ENCODE peak calls at places on chromosomes 5 and 9, in nine cellular contexts. One of them, this sample, is unnamed.

GRCh38 chr9:96163141-96163540 is 138.8 kb downstream of the HSD17B3 start:
- DNase-seq in CD4-positive, CD25-positive, alpha-beta regulatory T cell: no peak
- DNase-seq in tibial nerve: no peak
- DNase-seq in upper lobe of left lung: no peak
- DNase-seq in hepatocyte: no peak
- DNase-seq in HCT116: no peak
- DNase-seq in cardiac fibroblast: no peak
- DNase-seq in CD8-positive, alpha-beta T cell: no peak
- DNase-seq in skeletal muscle cell: no peak
- DNase-seq in this sample: no peak

GRCh38 chr9:21543187-21543586 is 61.1 kb upstream of the IFNE start:
- DNase-seq in CD4-positive, CD25-positive, alpha-beta regulatory T cell: no peak
- DNase-seq in tibial nerve: no peak
- DNase-seq in upper lobe of left lung: no peak
- DNase-seq in hepatocyte: no peak
- DNase-seq in HCT116: no peak
- DNase-seq in cardiac fibroblast: no peak
- DNase-seq in CD8-positive, alpha-beta T cell: no peak
- DNase-seq in skeletal muscle cell: no peak
- DNase-seq in this sample: no peak

GRCh38 chr5:168679515-168679920 is 100.3 kb upstream of the PANK3 start:
- DNase-seq in CD4-positive, CD25-positive, alpha-beta regulatory T cell: peak
- DNase-seq in tibial nerve: peak
- DNase-seq in upper lobe of left lung: no peak
- DNase-seq in hepatocyte: peak
- DNase-seq in HCT116: peak
- DNase-seq in cardiac fibroblast: peak
- DNase-seq in CD8-positive, alpha-beta T cell: peak
- DNase-seq in skeletal muscle cell: no peak
- DNase-seq in this sample: peak

GRCh38 chr5:45779874-45780671 is 83.9 kb upstream of the HCN1 start:
- DNase-seq in CD4-positive, CD25-positive, alpha-beta regulatory T cell: no peak
- DNase-seq in tibial nerve: no peak
- DNase-seq in upper lobe of left lung: no peak
- DNase-seq in hepatocyte: no peak
- DNase-seq in HCT116: no peak
- DNase-seq in cardiac fibroblast: no peak
- DNase-seq in CD8-positive, alpha-beta T cell: no peak
- DNase-seq in skeletal muscle cell: no peak
- DNase-seq in this sample: no peak

GRCh38 chr5:93596676-93597441 is 13.8 kb downstream of the NR2F1 start:
- DNase-seq in CD4-positive, CD25-positive, alpha-beta regulatory T cell: no peak
- DNase-seq in tibial nerve: no peak
- DNase-seq in upper lobe of left lung: peak
- DNase-seq in hepatocyte: no peak
- DNase-seq in HCT116: peak
- DNase-seq in cardiac fibroblast: no peak
- DNase-seq in CD8-positive, alpha-beta T cell: no peak
- DNase-seq in skeletal muscle cell: no peak
- DNase-seq in this sample: no peak

GRCh38 chr5:120386981-120387380 is 77.1 kb upstream of the PRR16 start:
- DNase-seq in CD4-positive, CD25-positive, alpha-beta regulatory T cell: no peak
- DNase-seq in tibial nerve: no peak
- DNase-seq in upper lobe of left lung: no peak
- DNase-seq in hepatocyte: no peak
- DNase-seq in HCT116: no peak
- DNase-seq in cardiac fibroblast: no peak
- DNase-seq in CD8-positive, alpha-beta T cell: no peak
- DNase-seq in skeletal muscle cell: no peak
- DNase-seq in this sample: no peak

GRCh38 chr5:73918791-73919221 is 292.8 kb downstream of the ARHGEF28 start:
- DNase-seq in CD4-positive, CD25-positive, alpha-beta regulatory T cell: no peak
- DNase-seq in tibial nerve: no peak
- DNase-seq in upper lobe of left lung: no peak
- DNase-seq in hepatocyte: no peak
- DNase-seq in HCT116: no peak
- DNase-seq in cardiac fibroblast: peak
- DNase-seq in CD8-positive, alpha-beta T cell: no peak
- DNase-seq in skeletal muscle cell: no peak
- DNase-seq in this sample: no peak

GRCh38 chr5:67100301-67100700 is 96.3 kb downstream of the CD180 start:
- DNase-seq in CD4-positive, CD25-positive, alpha-beta regulatory T cell: no peak
- DNase-seq in tibial nerve: no peak
- DNase-seq in upper lobe of left lung: peak
- DNase-seq in hepatocyte: no peak
- DNase-seq in HCT116: no peak
- DNase-seq in cardiac fibroblast: no peak
- DNase-seq in CD8-positive, alpha-beta T cell: no peak
- DNase-seq in skeletal muscle cell: no peak
- DNase-seq in this sample: no peak

GRCh38 chr5:176320577-176320976 is 41.0 kb downstream of the KIAA1191 start:
- DNase-seq in CD4-positive, CD25-positive, alpha-beta regulatory T cell: no peak
- DNase-seq in tibial nerve: no peak
- DNase-seq in upper lobe of left lung: no peak
- DNase-seq in hepatocyte: no peak
- DNase-seq in HCT116: no peak
- DNase-seq in cardiac fibroblast: no peak
- DNase-seq in CD8-positive, alpha-beta T cell: no peak
- DNase-seq in skeletal muscle cell: no peak
- DNase-seq in this sample: no peak

GRCh38 chr9:76377791-76378190 is 16.4 kb downstream of the RFK start:
- DNase-seq in CD4-positive, CD25-positive, alpha-beta regulatory T cell: no peak
- DNase-seq in tibial nerve: no peak
- DNase-seq in upper lobe of left lung: no peak
- DNase-seq in hepatocyte: no peak
- DNase-seq in HCT116: no peak
- DNase-seq in cardiac fibroblast: no peak
- DNase-seq in CD8-positive, alpha-beta T cell: no peak
- DNase-seq in skeletal muscle cell: no peak
- DNase-seq in this sample: no peak

GRCh38 chr5:67267522-67268232 is 71.1 kb upstream of the CD180 start:
- DNase-seq in CD4-positive, CD25-positive, alpha-beta regulatory T cell: no peak
- DNase-seq in tibial nerve: no peak
- DNase-seq in upper lobe of left lung: no peak
- DNase-seq in hepatocyte: no peak
- DNase-seq in HCT116: no peak
- DNase-seq in cardiac fibroblast: no peak
- DNase-seq in CD8-positive, alpha-beta T cell: no peak
- DNase-seq in skeletal muscle cell: no peak
- DNase-seq in this sample: no peak

GRCh38 chr5:5066276-5067186 is 73.6 kb upstream of the ADAMTS16 start:
- DNase-seq in CD4-positive, CD25-positive, alpha-beta regulatory T cell: no peak
- DNase-seq in tibial nerve: no peak
- DNase-seq in upper lobe of left lung: no peak
- DNase-seq in hepatocyte: no peak
- DNase-seq in HCT116: no peak
- DNase-seq in cardiac fibroblast: no peak
- DNase-seq in CD8-positive, alpha-beta T cell: no peak
- DNase-seq in skeletal muscle cell: no peak
- DNase-seq in this sample: no peak

GRCh38 chr5:151063590-151063989 is 17.2 kb downstream of the TNIP1 start:
- DNase-seq in CD4-positive, CD25-positive, alpha-beta regulatory T cell: no peak
- DNase-seq in tibial nerve: no peak
- DNase-seq in upper lobe of left lung: peak
- DNase-seq in hepatocyte: no peak
- DNase-seq in HCT116: no peak
- DNase-seq in cardiac fibroblast: peak
- DNase-seq in CD8-positive, alpha-beta T cell: no peak
- DNase-seq in skeletal muscle cell: no peak
- DNase-seq in this sample: no peak

GRCh38 chr9:72013188-72013877 is 47.1 kb downstream of the C9orf57 start:
- DNase-seq in CD4-positive, CD25-positive, alpha-beta regulatory T cell: no peak
- DNase-seq in tibial nerve: no peak
- DNase-seq in upper lobe of left lung: no peak
- DNase-seq in hepatocyte: no peak
- DNase-seq in HCT116: no peak
- DNase-seq in cardiac fibroblast: no peak
- DNase-seq in CD8-positive, alpha-beta T cell: no peak
- DNase-seq in skeletal muscle cell: no peak
- DNase-seq in this sample: peak

GRCh38 chr5:141567513-141568117 is 51.2 kb downstream of the DIAPH1 start:
- DNase-seq in CD4-positive, CD25-positive, alpha-beta regulatory T cell: no peak
- DNase-seq in tibial nerve: no peak
- DNase-seq in upper lobe of left lung: no peak
- DNase-seq in hepatocyte: peak
- DNase-seq in HCT116: no peak
- DNase-seq in cardiac fibroblast: peak
- DNase-seq in CD8-positive, alpha-beta T cell: no peak
- DNase-seq in skeletal muscle cell: no peak
- DNase-seq in this sample: no peak

GRCh38 chr9:3436629-3437028 is 89.2 kb downstream of the RFX3 start:
- DNase-seq in CD4-positive, CD25-positive, alpha-beta regulatory T cell: no peak
- DNase-seq in tibial nerve: no peak
- DNase-seq in upper lobe of left lung: no peak
- DNase-seq in hepatocyte: no peak
- DNase-seq in HCT116: no peak
- DNase-seq in cardiac fibroblast: peak
- DNase-seq in CD8-positive, alpha-beta T cell: no peak
- DNase-seq in skeletal muscle cell: peak
- DNase-seq in this sample: no peak

GRCh38 chr5:78630047-78630446 is 18.5 kb downstream of the LHFPL2 start:
- DNase-seq in CD4-positive, CD25-positive, alpha-beta regulatory T cell: no peak
- DNase-seq in tibial nerve: no peak
- DNase-seq in upper lobe of left lung: no peak
- DNase-seq in hepatocyte: no peak
- DNase-seq in HCT116: no peak
- DNase-seq in cardiac fibroblast: no peak
- DNase-seq in CD8-positive, alpha-beta T cell: no peak
- DNase-seq in skeletal muscle cell: no peak
- DNase-seq in this sample: no peak

GRCh38 chr5:56195016-56195415 is 38.1 kb downstream of the ANKRD55 start:
- DNase-seq in CD4-positive, CD25-positive, alpha-beta regulatory T cell: no peak
- DNase-seq in tibial nerve: no peak
- DNase-seq in upper lobe of left lung: no peak
- DNase-seq in hepatocyte: no peak
- DNase-seq in HCT116: no peak
- DNase-seq in cardiac fibroblast: no peak
- DNase-seq in CD8-positive, alpha-beta T cell: no peak
- DNase-seq in skeletal muscle cell: no peak
- DNase-seq in this sample: no peak

GRCh38 chr5:145579336-145579735 is 255.8 kb downstream of the PRELID2 start:
- DNase-seq in CD4-positive, CD25-positive, alpha-beta regulatory T cell: no peak
- DNase-seq in tibial nerve: no peak
- DNase-seq in upper lobe of left lung: no peak
- DNase-seq in hepatocyte: no peak
- DNase-seq in HCT116: no peak
- DNase-seq in cardiac fibroblast: no peak
- DNase-seq in CD8-positive, alpha-beta T cell: no peak
- DNase-seq in skeletal muscle cell: no peak
- DNase-seq in this sample: no peak

GRCh38 chr5:57412010-57412409 is 70.6 kb downstream of the ACTBL2 start:
- DNase-seq in CD4-positive, CD25-positive, alpha-beta regulatory T cell: no peak
- DNase-seq in tibial nerve: no peak
- DNase-seq in upper lobe of left lung: no peak
- DNase-seq in hepatocyte: peak
- DNase-seq in HCT116: no peak
- DNase-seq in cardiac fibroblast: peak
- DNase-seq in CD8-positive, alpha-beta T cell: no peak
- DNase-seq in skeletal muscle cell: peak
- DNase-seq in this sample: no peak

GRCh38 chr5:173200356-173200755 is 34.6 kb downstream of the NKX2-5 start:
- DNase-seq in CD4-positive, CD25-positive, alpha-beta regulatory T cell: no peak
- DNase-seq in tibial nerve: no peak
- DNase-seq in upper lobe of left lung: no peak
- DNase-seq in hepatocyte: no peak
- DNase-seq in HCT116: no peak
- DNase-seq in cardiac fibroblast: no peak
- DNase-seq in CD8-positive, alpha-beta T cell: no peak
- DNase-seq in skeletal muscle cell: no peak
- DNase-seq in this sample: no peak
- H3K4me3 ChIP-seq in CD4-positive, CD25-positive, alpha-beta regulatory T cell: no peak
- H3K4me3 ChIP-seq in tibial nerve: no peak
- H3K4me3 ChIP-seq in upper lobe of left lung: no peak
- H3K4me3 ChIP-seq in hepatocyte: no peak
- H3K4me3 ChIP-seq in HCT116: no peak
- H3K4me3 ChIP-seq in cardiac fibroblast: no peak
- H3K4me3 ChIP-seq in CD8-positive, alpha-beta T cell: no peak
- H3K4me3 ChIP-seq in skeletal muscle cell: no peak
- H3K4me3 ChIP-seq in this sample: no peak

GRCh38 chr9:128723352-128723865 is 518 bp downstream of the ZDHHC12 start:
- DNase-seq in CD4-positive, CD25-positive, alpha-beta regulatory T cell: no peak
- DNase-seq in tibial nerve: no peak
- DNase-seq in upper lobe of left lung: no peak
- DNase-seq in hepatocyte: no peak
- DNase-seq in HCT116: no peak
- DNase-seq in cardiac fibroblast: no peak
- DNase-seq in CD8-positive, alpha-beta T cell: no peak
- DNase-seq in skeletal muscle cell: no peak
- DNase-seq in this sample: no peak
- H3K4me3 ChIP-seq in CD4-positive, CD25-positive, alpha-beta regulatory T cell: peak
- H3K4me3 ChIP-seq in tibial nerve: peak
- H3K4me3 ChIP-seq in upper lobe of left lung: peak
- H3K4me3 ChIP-seq in hepatocyte: peak
- H3K4me3 ChIP-seq in HCT116: peak
- H3K4me3 ChIP-seq in cardiac fibroblast: peak
- H3K4me3 ChIP-seq in CD8-positive, alpha-beta T cell: peak
- H3K4me3 ChIP-seq in skeletal muscle cell: peak
- H3K4me3 ChIP-seq in this sample: peak

GRCh38 chr9:1980387-1980786 is 34.8 kb upstream of the SMARCA2 start:
- DNase-seq in CD4-positive, CD25-positive, alpha-beta regulatory T cell: no peak
- DNase-seq in tibial nerve: no peak
- DNase-seq in upper lobe of left lung: no peak
- DNase-seq in hepatocyte: no peak
- DNase-seq in HCT116: no peak
- DNase-seq in cardiac fibroblast: no peak
- DNase-seq in CD8-positive, alpha-beta T cell: no peak
- DNase-seq in skeletal muscle cell: no peak
- DNase-seq in this sample: no peak
- H3K4me3 ChIP-seq in CD4-positive, CD25-positive, alpha-beta regulatory T cell: no peak
- H3K4me3 ChIP-seq in tibial nerve: no peak
- H3K4me3 ChIP-seq in upper lobe of left lung: no peak
- H3K4me3 ChIP-seq in hepatocyte: no peak
- H3K4me3 ChIP-seq in HCT116: no peak
- H3K4me3 ChIP-seq in cardiac fibroblast: no peak
- H3K4me3 ChIP-seq in CD8-positive, alpha-beta T cell: no peak
- H3K4me3 ChIP-seq in skeletal muscle cell: no peak
- H3K4me3 ChIP-seq in this sample: no peak

DNA sequence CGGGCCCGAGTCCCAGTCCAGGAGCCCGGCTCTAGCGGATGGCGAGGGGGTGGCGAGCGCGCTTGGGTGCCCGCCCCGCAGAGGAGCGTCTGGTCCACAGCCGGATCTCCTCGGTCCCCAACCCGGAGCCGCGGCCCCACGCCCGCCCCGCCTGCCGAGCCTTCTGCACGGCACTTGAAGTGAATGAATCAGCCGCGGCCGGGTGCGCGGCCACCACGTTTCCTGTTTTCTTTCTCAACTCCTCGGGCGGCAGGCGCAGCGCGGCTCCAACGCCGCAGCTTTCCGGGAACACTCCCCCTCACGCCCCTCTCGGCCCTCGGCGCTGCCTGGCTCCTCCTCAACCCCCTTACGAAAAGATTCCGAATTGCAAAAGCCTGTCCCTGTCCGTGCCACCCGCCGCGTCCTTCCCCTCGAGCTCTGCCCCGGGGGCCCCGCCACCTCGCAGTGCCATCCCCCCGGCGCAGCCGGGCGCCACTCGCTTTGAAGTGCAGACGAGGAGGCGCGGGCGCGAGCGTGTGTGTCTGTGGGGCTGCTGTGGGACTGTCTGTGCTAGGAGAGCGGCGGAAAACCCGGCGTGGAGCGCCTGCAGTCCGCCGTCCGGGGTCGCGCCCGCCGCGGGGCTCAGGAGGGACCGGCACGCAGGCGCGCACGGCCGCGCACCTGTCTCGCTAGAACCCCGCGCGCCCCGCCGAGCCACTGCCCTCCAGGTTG is 456.6 kb downstream of the RAB3C start:
- DNase-seq in CD4-positive, CD25-positive, alpha-beta regulatory T cell: peak
- DNase-seq in tibial nerve: peak
- DNase-seq in upper lobe of left lung: peak
- DNase-seq in hepatocyte: peak
- DNase-seq in HCT116: no peak
- DNase-seq in cardiac fibroblast: peak
- DNase-seq in CD8-positive, alpha-beta T cell: peak
- DNase-seq in skeletal muscle cell: peak
- DNase-seq in this sample: peak
- H3K4me3 ChIP-seq in CD4-positive, CD25-positive, alpha-beta regulatory T cell: peak
- H3K4me3 ChIP-seq in tibial nerve: peak
- H3K4me3 ChIP-seq in upper lobe of left lung: peak
- H3K4me3 ChIP-seq in hepatocyte: peak
- H3K4me3 ChIP-seq in HCT116: peak
- H3K4me3 ChIP-seq in cardiac fibroblast: peak
- H3K4me3 ChIP-seq in CD8-positive, alpha-beta T cell: peak
- H3K4me3 ChIP-seq in skeletal muscle cell: peak
- H3K4me3 ChIP-seq in this sample: peak